ENCODE peak calls at places on chromosome 11, in ten cellular contexts. Q, F, S, J, Y, N, L, I, E and C are unnamed samples.
A peak's percentile ranks its signal among the peaks of the same experiment; 100 is the strongest.

GRCh38 chr11:115238802-115239201 is 265.4 kb downstream of the CADM1 start:
- DNase-seq in F (no peak), S (no peak), Q (no peak), I (no peak), J (no peak), L (no peak), E (no peak), Y (no peak), N (no peak), C (no peak)

GRCh38 chr11:93747122-93747521 is 5.7 kb downstream of the C11orf54 start:
- DNase-seq in S (no peak), F (no peak), L (no peak), N (no peak), Y (no peak), I (no peak), E (no peak), J (no peak), Q (no peak), C (no peak)

GRCh38 chr11:3224730-3225098 is 6.1 kb upstream of the MRGPRG start:
- DNase-seq in Q (no peak), L (no peak), N (no peak), F (no peak), I (no peak), Y (no peak), S (no peak), J (no peak), E (no peak), C (no peak)

GRCh38 chr11:66225054-66225453 is 43.4 kb upstream of the RAB1B start:
- DNase-seq in E (no peak), I (no peak), L (no peak), F (no peak), J (no peak), Q (no peak), S (no peak), N (no peak), Y (no peak), C (no peak)

GRCh38 chr11:68632802-68633201 is 51.5 kb upstream of the GAL start:
- DNase-seq in Q (peak; percentile 31), I (peak; percentile 74), Y (no peak), S (peak; percentile 63), E (peak; percentile 9), N (no peak), F (peak; percentile 21), J (peak; percentile 83), L (peak; percentile 28), C (peak; percentile 21)

GRCh38 chr11:79415411-79415810 is 25.4 kb downstream of the TENM4 start:
- DNase-seq in J (no peak), E (no peak), I (no peak), N (no peak), Q (no peak), Y (no peak), S (no peak), L (no peak), F (no peak), C (no peak)

GRCh38 chr11:131373326-131373725 is 2.9 kb downstream of the NTM start:
- DNase-seq in J (peak; percentile 94), I (no peak), Q (no peak), N (no peak), S (no peak), F (no peak), E (no peak), Y (no peak), L (no peak), C (no peak)

GRCh38 chr11:13462311-13462927 is 603 bp downstream of the BTBD10 start:
- DNase-seq in Y (peak; percentile 32), E (no peak), F (peak; percentile 53), Q (peak; percentile 54), S (peak; percentile 59), L (peak; percentile 18), I (peak; percentile 80), J (peak; percentile 71), N (peak; percentile 71), C (no peak)

GRCh38 chr11:42967653-42968052 is 344.1 kb upstream of the API5 start:
- DNase-seq in Y (no peak), F (no peak), Q (no peak), L (no peak), J (no peak), E (no peak), I (no peak), N (no peak), S (peak; percentile 57), C (no peak)

GRCh38 chr11:19660076-19660475 is 52.6 kb upstream of the NAV2 start:
- DNase-seq in J (no peak), Q (peak; percentile 94), E (no peak), Y (no peak), S (no peak), F (no peak), L (peak; percentile 49), I (no peak), N (no peak), C (peak; percentile 85)

GRCh38 chr11:19027829-19028595 is 32.5 kb downstream of the MRGPRX2 start:
- DNase-seq in Q (peak; percentile 94), F (no peak), L (peak; percentile 27), N (no peak), S (no peak), E (no peak), Y (no peak), J (no peak), I (no peak), C (peak; percentile 83)

GRCh38 chr11:90204832-90205646 is 17.8 kb downstream of the CHORDC1 start:
- DNase-seq in S (peak; percentile 75), I (no peak), E (no peak), Q (peak; percentile 48), F (no peak), Y (no peak), N (peak; percentile 33), J (no peak), L (peak; percentile 67), C (no peak)

GRCh38 chr11:11836676-11837231 is 5.0 kb upstream of the USP47 start:
- DNase-seq in N (no peak), L (peak; percentile 75), Y (no peak), F (no peak), S (no peak), J (no peak), Q (no peak), I (no peak), E (no peak), C (no peak)

GRCh38 chr11:69178819-69179482 is 23.2 kb downstream of the SMIM38 start:
- DNase-seq in I (no peak), L (no peak), F (no peak), Q (no peak), E (no peak), Y (no peak), N (no peak), S (peak; percentile 93), J (no peak), C (no peak)

GRCh38 chr11:61815790-61816735 is 740 bp downstream of the FADS1 start:
- DNase-seq in I (peak; percentile 63), J (peak; percentile 71), Y (no peak), F (peak; percentile 59), E (peak; percentile 32), L (peak; percentile 56), S (peak; percentile 94), N (peak; percentile 71), Q (peak; percentile 73), C (no peak)

GRCh38 chr11:131918663-131919062 is 548.2 kb downstream of the NTM start:
- DNase-seq in Y (no peak), I (no peak), F (no peak), J (no peak), Q (no peak), S (no peak), N (no peak), L (no peak), E (no peak), C (no peak)

GRCh38 chr11:93652161-93652597 is 9.3 kb upstream of the CEP295 start:
- DNase-seq in Q (no peak), E (no peak), N (no peak), J (peak; percentile 13), L (peak; percentile 52), Y (no peak), S (peak; percentile 37), F (peak; percentile 7), I (no peak), C (no peak)

GRCh38 chr11:73839123-73839457 is 37.6 kb downstream of the COA4 start:
- DNase-seq in E (no peak), Q (no peak), L (no peak), J (no peak), Y (no peak), F (no peak), S (no peak), I (no peak), N (no peak), C (no peak)

GRCh38 chr11:67522338-67522737 is 908 bp downstream of the CABP2 start:
- DNase-seq in S (no peak), F (no peak), N (no peak), L (no peak), I (no peak), J (no peak), E (no peak), Q (no peak), Y (no peak), C (no peak)

GRCh38 chr11:59943996-59944395 is 5.8 kb downstream of the OOSP1 start:
- DNase-seq in Q (no peak), N (no peak), J (no peak), I (no peak), L (no peak), S (no peak), E (no peak), Y (no peak), F (no peak), C (no peak)